ENCODE peak calls at places on chromosomes 16 and 17, in five cellular contexts. X, O, J, V and T are unnamed samples.

GRCh38 chr17:82400830-82401229 is 17.3 kb upstream of the HEXD start:
- DNase-seq in J (peak), X (no peak), V (no peak), O (no peak), T (no peak)

GRCh38 chr17:28072935-28073533 is 30.6 kb downstream of the NLK start:
- DNase-seq in V (no peak), O (no peak), J (no peak), X (no peak), T (no peak)

GRCh38 chr17:38403491-38403890 is 24.8 kb upstream of the ARHGAP23 start:
- DNase-seq in J (no peak), V (peak), O (no peak), X (peak), T (no peak)

GRCh38 chr16:24511174-24511573 is 28.2 kb upstream of the RBBP6 start:
- DNase-seq in V (no peak), J (no peak), O (no peak), X (no peak), T (no peak)

GRCh38 chr16:89764711-89765201 is 43.4 kb downstream of the ZNF276 start:
- DNase-seq in V (peak), O (no peak), X (no peak), J (peak), T (no peak)

GRCh38 chr16:12097523-12098428 is 121.2 kb downstream of the SNX29 start:
- DNase-seq in V (peak), O (no peak), J (no peak), X (peak), T (peak)

GRCh38 chr16:84768798-84769177 is 51.0 kb upstream of the CRISPLD2 start:
- DNase-seq in O (no peak), J (no peak), V (no peak), X (no peak), T (no peak)

GRCh38 chr16:89560413-89561194 is at the start of gene RPL13:
- DNase-seq in O (peak), J (peak), V (peak), X (peak), T (peak)

GRCh38 chr16:1035066-1035415 is 37.5 kb upstream of the SSTR5 start:
- DNase-seq in J (no peak), V (no peak), X (no peak), O (no peak), T (no peak)

GRCh38 chr17:299546-299945 is 53.1 kb downstream of the RPH3AL start:
- DNase-seq in J (no peak), X (no peak), V (no peak), O (no peak), T (no peak)

GRCh38 chr17:57975044-57975443 is 13.0 kb downstream of the VEZF1 start:
- DNase-seq in O (no peak), V (peak), X (peak), J (no peak), T (no peak)

GRCh38 chr17:64747938-64748540 is 85.9 kb upstream of the SMURF2 start:
- DNase-seq in O (no peak), J (no peak), X (peak), V (peak), T (no peak)

GRCh38 chr17:38741853-38742421 is 6.2 kb downstream of the PCGF2 start:
- DNase-seq in X (no peak), J (no peak), V (no peak), O (no peak), T (no peak)

GRCh38 chr17:17424552-17424951 is 52.2 kb upstream of the MED9 start:
- DNase-seq in O (no peak), X (no peak), J (no peak), V (no peak), T (no peak)

GRCh38 chr17:38914741-38915638 is 10.4 kb upstream of the LASP1NB start:
- DNase-seq in O (no peak), J (no peak), V (no peak), X (no peak), T (no peak)

GRCh38 chr17:57447357-57448019 is 191.2 kb downstream of the MSI2 start:
- DNase-seq in O (no peak), V (no peak), X (no peak), J (no peak), T (no peak)

GRCh38 chr17:49193513-49194296 is 16.7 kb downstream of the GNGT2 start:
- DNase-seq in V (peak), J (peak), O (peak), X (peak), T (peak)

GRCh38 chr17:78390241-78391050 is 12.0 kb downstream of the PGS1 start:
- DNase-seq in X (peak), V (peak), O (no peak), J (no peak), T (peak)

GRCh38 chr16:546909-547770 is 13.1 kb upstream of the PRR35 start:
- DNase-seq in J (no peak), O (no peak), V (no peak), X (peak), T (no peak)

GRCh38 chr16:30355144-30355953 is at the start of gene CD2BP2:
- DNase-seq in J (peak), X (peak), O (peak), V (peak), T (peak)
- H3K4me3 ChIP-seq in J (peak), X (peak), O (peak), V (peak), T (peak)

GRCh38 chr16:54545890-54546476 is 259.4 kb upstream of the IRX3 start:
- DNase-seq in X (no peak), J (no peak), O (no peak), V (no peak), T (no peak)
- H2AFZ ChIP-seq in X (no peak), J (no peak), O (peak), V (no peak), T (no peak)

GRCh38 chr16:66427451-66427860 is 361 bp downstream of the BEAN1 start:
- DNase-seq in O (no peak), X (no peak), V (no peak), J (no peak), T (no peak)
- H3K9ac ChIP-seq in O (peak), X (no peak), V (peak), J (no peak), T (no peak)

GRCh38 chr17:42270175-42270545 is 6.0 kb downstream of the STAT5B start:
- DNase-seq in X (no peak), O (no peak), J (no peak), V (peak), T (no peak)
- H3K4me3 ChIP-seq in X (no peak), O (no peak), J (no peak), V (no peak), T (no peak)

GRCh38 chr17:6020376-6021010 is 49.7 kb upstream of the WSCD1 start:
- DNase-seq in J (no peak), X (no peak), O (no peak), V (no peak), T (no peak)

GRCh38 chr17:6019959-6020358 is 50.2 kb upstream of the WSCD1 start:
- DNase-seq in O (no peak), J (no peak), X (no peak), V (no peak), T (no peak)

GRCh38 chr17:6021627-6022026 is 48.6 kb upstream of the WSCD1 start:
- DNase-seq in X (no peak), J (no peak), O (no peak), V (no peak), T (no peak)

GRCh38 chr17:6018788-6019187 is 51.4 kb upstream of the WSCD1 start:
- DNase-seq in X (no peak), J (no peak), V (no peak), O (no peak), T (no peak)

DNA sequence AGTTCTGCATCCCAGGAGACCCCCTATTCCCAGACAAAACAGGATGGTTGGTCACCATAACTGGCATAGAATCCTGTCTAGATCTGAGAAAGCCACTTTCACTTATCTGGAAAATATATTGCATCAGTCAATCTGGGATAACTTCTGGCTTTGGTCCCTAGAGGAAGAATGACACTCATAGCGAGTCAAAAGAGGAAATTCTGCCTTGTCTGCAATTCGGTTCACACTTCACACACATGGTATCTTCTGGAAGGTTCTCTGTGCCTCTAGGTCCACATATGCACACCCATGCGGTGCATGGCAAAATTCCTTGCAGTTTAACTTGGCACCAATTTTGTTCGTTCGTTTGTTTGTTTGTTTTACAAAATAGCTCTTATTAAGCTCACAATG is 49.2 kb upstream of the WSCD1 start:
- DNase-seq in O (no peak), X (no peak), V (no peak), J (no peak), T (no peak)
- H2AFZ ChIP-seq in O (no peak), X (no peak), V (no peak), J (no peak), T (no peak)

DNA sequence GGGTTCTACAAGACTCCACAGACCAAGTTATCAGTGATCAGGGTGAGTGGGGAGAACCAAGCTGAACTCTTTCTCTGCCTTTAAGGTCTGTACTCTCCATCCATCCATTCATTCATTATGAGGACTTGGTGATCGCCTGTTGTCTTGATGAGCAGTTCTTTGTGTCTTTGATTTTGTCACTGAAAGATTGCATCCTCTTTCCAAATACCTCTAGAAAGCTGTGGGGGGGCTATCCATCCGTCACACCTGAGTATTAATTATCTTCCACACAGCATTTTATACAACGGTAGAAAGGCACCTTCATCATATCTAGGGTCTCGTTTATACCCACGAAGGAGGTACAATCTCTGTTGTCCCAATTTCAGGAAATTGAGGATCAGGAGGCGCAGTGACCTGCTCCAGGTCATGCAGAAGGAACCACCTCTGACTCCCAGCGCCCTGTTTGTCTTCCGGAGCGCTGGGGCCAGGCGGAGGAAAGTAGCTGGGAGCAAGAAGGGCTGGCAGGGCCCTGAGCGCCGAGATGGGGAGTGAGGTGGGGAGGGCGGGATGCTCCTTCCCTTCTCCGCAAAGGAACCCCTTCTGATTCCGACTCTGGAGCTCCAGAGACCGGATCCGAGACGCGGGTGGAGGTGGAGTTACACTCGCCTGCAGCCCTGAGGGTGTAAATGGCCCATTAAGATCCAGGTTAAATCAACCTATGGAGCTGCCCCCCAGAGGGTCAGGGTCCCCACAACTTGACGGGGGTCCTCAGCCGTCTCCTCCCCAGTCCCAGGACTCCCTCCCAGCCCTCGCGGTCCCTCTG is 605 bp upstream of the ABAT start:
- DNase-seq in J (no peak), O (no peak), V (no peak), X (no peak), T (no peak)
- H3K9ac ChIP-seq in J (peak), O (peak), V (peak), X (peak), T (no peak)

GRCh38 chr16:49282690-49283375 is 1.2 kb upstream of the CBLN1 start:
- DNase-seq in J (peak), O (no peak), X (no peak), V (no peak), T (no peak)
- H3K4me3 ChIP-seq in J (peak), O (peak), X (no peak), V (peak), T (no peak)

GRCh38 chr16:65122724-65122973 is 786 bp upstream of the CDH11 start:
- DNase-seq in V (no peak), O (no peak), J (no peak), X (no peak), T (no peak)
- H2AFZ ChIP-seq in V (peak), O (peak), J (no peak), X (peak), T (peak)

DNA sequence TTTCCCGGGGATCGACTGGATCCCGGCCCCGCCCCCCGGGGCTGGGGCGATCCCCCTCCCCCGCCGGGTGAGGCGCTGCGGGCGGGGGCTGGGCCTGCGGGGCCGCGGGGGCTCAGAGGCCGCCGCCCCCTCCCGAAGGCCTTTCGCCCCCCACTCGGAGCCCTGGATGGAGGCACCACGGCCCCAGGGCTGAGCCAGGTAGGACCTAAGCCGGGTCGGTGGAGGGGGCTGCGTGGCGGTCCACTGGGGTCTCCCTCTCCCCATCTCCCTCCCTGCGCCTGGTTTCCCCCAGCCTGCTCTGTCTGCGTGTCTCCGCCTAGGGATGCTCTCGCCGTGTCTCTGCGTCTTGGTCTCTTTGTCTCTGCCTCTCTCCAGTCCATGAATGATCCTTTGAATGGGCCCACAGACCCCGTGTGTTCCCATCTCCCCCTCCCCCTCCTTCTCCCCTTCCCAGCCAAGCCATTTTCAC is 1.6 kb upstream of the TMEM256 start:
- DNase-seq in V (peak), O (no peak), X (no peak), J (no peak), T (no peak)
- H3K9ac ChIP-seq in V (peak), O (peak), X (peak), J (no peak), T (peak)